ENCODE peak calls at places on chromosome 17, in five cellular contexts. E, T, C, Y and W are unnamed samples. For H3K9me3, the result is how much of the 10 kb centered on the place peaks cover.

GRCh38 chr17:69575346-69575761 is 160.9 kb downstream of the MAP2K6 start:
- DNase-seq in T (no peak), C (no peak), Y (no peak), E (no peak), W (no peak)

GRCh38 chr17:76538941-76539340 is 903 bp upstream of the PRCD start:
- DNase-seq in C (no peak), E (no peak), Y (no peak), T (no peak), W (no peak)

GRCh38 chr17:63476494-63476856 is 386 bp upstream of the ACE start:
- DNase-seq in T (no peak), E (no peak), C (no peak), Y (peak), W (no peak)

GRCh38 chr17:11736613-11737289 is 138.5 kb downstream of the DNAH9 start:
- DNase-seq in T (no peak), E (no peak), C (no peak), Y (no peak), W (no peak)

GRCh38 chr17:37821025-37821713 is 76.3 kb upstream of the HNF1B start:
- DNase-seq in E (no peak), T (no peak), Y (no peak), C (no peak), W (no peak)

GRCh38 chr17:4043862-4044261 is 79.6 kb upstream of the ATP2A3 start:
- DNase-seq in C (no peak), T (no peak), Y (no peak), E (peak), W (peak)

GRCh38 chr17:40283662-40284061 is 4.0 kb upstream of the CDC6 start:
- DNase-seq in E (no peak), T (no peak), Y (no peak), C (no peak), W (no peak)

GRCh38 chr17:35169964-35170363 is 22.3 kb downstream of the UNC45B start:
- DNase-seq in T (no peak), Y (no peak), C (no peak), E (no peak), W (no peak)

GRCh38 chr17:61323696-61324539 is 75.7 kb upstream of the TBX2 start:
- DNase-seq in T (no peak), E (no peak), C (no peak), Y (no peak), W (no peak)

GRCh38 chr17:17504341-17505140 is 8.3 kb upstream of the RASD1 start:
- DNase-seq in Y (no peak), E (no peak), T (no peak), C (no peak), W (no peak)

GRCh38 chr17:4858880-4859260 is 25.7 kb downstream of the MINK1 start:
- DNase-seq in C (no peak), Y (peak), E (no peak), T (peak), W (no peak)

GRCh38 chr17:73096866-73097265 is 4.4 kb upstream of the SLC39A11 start:
- DNase-seq in Y (no peak), T (no peak), C (no peak), E (no peak), W (no peak)

GRCh38 chr17:49976163-49976827 is 7.3 kb downstream of the DLX4 start:
- DNase-seq in Y (no peak), T (no peak), E (no peak), C (no peak), W (no peak)

GRCh38 chr17:9628509-9628908 is 16.8 kb upstream of the USP43 start:
- DNase-seq in C (no peak), T (no peak), Y (no peak), E (no peak), W (no peak)

GRCh38 chr17:9179602-9180001 is 158.3 kb downstream of the NTN1 start:
- DNase-seq in C (no peak), T (no peak), Y (peak), E (no peak), W (no peak)

GRCh38 chr17:28507567-28508195 is 1.5 kb downstream of the FOXN1 start:
- DNase-seq in E (no peak), T (no peak), C (no peak), Y (peak), W (no peak)

GRCh38 chr17:9402590-9403199 is 172.9 kb downstream of the STX8 start:
- DNase-seq in C (no peak), Y (peak), E (no peak), T (no peak), W (no peak)

GRCh38 chr17:81412490-81413093 is 17.3 kb downstream of the BAHCC1 start:
- DNase-seq in C (no peak), Y (no peak), E (peak), T (no peak), W (peak)

GRCh38 chr17:76672270-76672851 is 28.8 kb upstream of the ST6GALNAC1 start:
- DNase-seq in C (no peak), E (no peak), T (no peak), Y (no peak), W (no peak)

GRCh38 chr17:3659541-3660111 is 8.8 kb downstream of the TAX1BP3 start:
- DNase-seq in Y (peak), E (no peak), T (peak), C (peak), W (no peak)

GRCh38 chr17:63191610-63192009 is 225.6 kb downstream of the TANC2 start:
- DNase-seq in E (no peak), T (no peak), Y (no peak), C (no peak), W (no peak)

GRCh38 chr17:36722121-36722902 is 120.9 kb downstream of the MRM1 start:
- DNase-seq in T (no peak), E (peak), Y (peak), C (peak), W (peak)

GRCh38 chr17:83083368-83084201 is 4.2 kb downstream of the METRNL start:
- DNase-seq in T (no peak), Y (peak), E (peak), C (no peak), W (no peak)

GRCh38 chr17:70702683-70703255 is 533.4 kb downstream of the KCNJ2 start:
- DNase-seq in Y (no peak), C (no peak), T (no peak), E (no peak), W (no peak)

GRCh38 chr17:80818871-80819270 is 172.8 kb upstream of the CHMP6 start:
- DNase-seq in C (no peak), T (no peak), Y (no peak), E (no peak), W (no peak)

GRCh38 chr17:17866425-17866824 is 29.6 kb upstream of the SREBF1 start:
- DNase-seq in Y (no peak), E (no peak), T (no peak), C (no peak), W (no peak)

GRCh38 chr17:75105269-75106080 is 4.3 kb upstream of the ARMC7 start:
- DNase-seq in T (no peak), Y (peak), E (no peak), C (no peak), W (no peak)

GRCh38 chr17:77369544-77369971 is 228.8 kb downstream of the SEC14L1 start:
- DNase-seq in C (no peak), Y (no peak), T (no peak), E (peak), W (no peak)

GRCh38 chr17:64491995-64492394 is 4.9 kb downstream of the POLG2 start:
- DNase-seq in T (no peak), C (no peak), E (no peak), Y (no peak), W (no peak)

GRCh38 chr17:66540131-66540781 is 237.8 kb downstream of the PRKCA start:
- DNase-seq in E (no peak), T (peak), Y (peak), C (peak), W (no peak)

GRCh38 chr17:40559016-40559853 is 6.0 kb downstream of the CCR7 start:
- DNase-seq in E (no peak), T (peak), Y (peak), C (peak), W (no peak)

GRCh38 chr17:2940352-2940751 is 123.1 kb downstream of the OR1D5 start:
- DNase-seq in C (no peak), E (no peak), T (no peak), Y (peak), W (no peak)

GRCh38 chr17:40554646-40555295 is 10.5 kb downstream of the CCR7 start:
- DNase-seq in C (peak), Y (peak), E (no peak), T (peak), W (peak)

GRCh38 chr17:65558683-65559311 is 2.7 kb downstream of the AXIN2 start:
- DNase-seq in Y (no peak), C (peak), T (no peak), E (no peak), W (no peak)

GRCh38 chr17:35568561-35568960 is 7.9 kb upstream of the SLFN14 start:
- DNase-seq in E (no peak), Y (no peak), C (no peak), T (no peak), W (no peak)

GRCh38 chr17:53543363-53543927 is 279.3 kb upstream of the KIF2B start:
- DNase-seq in C (no peak), E (no peak), T (no peak), Y (no peak), W (no peak)
- H3K9me3 ChIP-seq in C (under half), E (under half), T (under half), Y (under half), W (under half)

GRCh38 chr17:45731459-45731858 is 52.7 kb upstream of the CRHR1 start:
- DNase-seq in Y (no peak), C (no peak), E (no peak), T (no peak), W (no peak)

GRCh38 chr17:45735488-45735887 is 48.6 kb upstream of the CRHR1 start:
- DNase-seq in E (no peak), C (no peak), T (no peak), Y (no peak), W (no peak)

GRCh38 chr17:45733781-45734180 is 50.3 kb upstream of the CRHR1 start:
- DNase-seq in Y (peak), C (no peak), E (no peak), T (no peak), W (no peak)

GRCh38 chr17:45732926-45733505 is 51.1 kb upstream of the CRHR1 start:
- DNase-seq in E (no peak), Y (peak), C (no peak), T (no peak), W (no peak)

GRCh38 chr17:45734598-45734997 is 49.5 kb upstream of the CRHR1 start:
- DNase-seq in E (no peak), T (no peak), Y (peak), C (no peak), W (no peak)
- H3K9me3 ChIP-seq in E (under half), T (under half), Y (under half), C (under half), W (under half)

DNA sequence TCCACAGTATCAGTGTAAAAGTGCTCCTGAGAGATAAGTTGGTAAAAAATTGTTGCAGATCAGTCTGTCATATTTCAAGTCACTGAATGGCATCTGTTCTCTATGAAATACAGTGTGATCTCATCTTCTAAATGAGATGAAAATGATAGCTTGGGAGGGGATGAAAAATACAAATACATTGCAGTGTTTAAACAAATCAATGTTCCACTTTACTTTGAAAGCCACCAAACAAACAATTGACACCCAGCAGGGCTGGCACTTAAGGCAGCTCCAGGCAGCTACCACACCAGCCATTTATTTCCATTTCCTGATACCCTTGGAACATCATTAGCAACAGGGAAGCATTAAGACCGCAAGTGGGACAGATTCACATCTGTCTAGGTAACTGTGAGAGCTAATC is 827.6 kb upstream of the KIF2B start:
- DNase-seq in T (no peak), Y (no peak), E (no peak), C (no peak), W (no peak)
- H3K9me3 ChIP-seq in T (under half), Y (under half), E (under half), C (under half), W (under half)

DNA sequence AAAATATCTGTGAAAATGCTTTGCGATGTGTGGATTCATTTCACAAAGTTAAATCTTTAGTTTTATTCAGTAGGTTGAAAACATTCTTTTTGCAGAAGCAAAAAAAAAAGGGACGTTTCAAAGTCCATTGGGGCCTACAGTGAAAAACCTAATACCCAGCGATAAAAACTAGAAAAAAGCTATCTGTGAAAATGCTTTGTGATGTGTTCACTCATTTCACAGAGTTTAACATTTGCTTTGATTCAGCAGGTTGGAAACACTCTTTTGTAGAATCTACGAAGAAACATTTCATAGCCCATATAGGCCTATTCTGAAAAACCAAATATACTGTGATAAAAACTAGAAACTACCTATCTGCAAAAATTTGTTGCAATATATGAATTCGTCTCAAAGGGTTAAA is 113.6 kb upstream of the WSB1 start:
- DNase-seq in Y (no peak), C (no peak), T (no peak), E (no peak), W (no peak)
- H3K9me3 ChIP-seq in Y (under half), C (under half), T (under half), E (under half), W (under half)